ENCODE peak calls at places on chromosomes 3 and 15, in five cellular contexts. S is K562, Z is HCT116, D is GM12878, R is PC-9. T is an unnamed sample. For H3K79me2 and H3K36me3, the result is how much of the 10 kb centered on the place peaks cover.

GRCh38 chr3:105976211-105976610 is 107.4 kb upstream of the CBLB start:
- DNase-seq in S (no peak), Z (no peak), D (no peak), R (no peak), T (no peak)

GRCh38 chr3:104628185-104628789 is 738.4 kb upstream of the ALCAM start:
- DNase-seq in S (peak), Z (peak), D (no peak), R (peak), T (peak)

GRCh38 chr15:71202712-71203111 is 87.4 kb downstream of the THSD4 start:
- DNase-seq in S (no peak), Z (no peak), D (no peak), R (no peak), T (no peak)

GRCh38 chr3:173548261-173548660 is 150.7 kb downstream of the NLGN1 start:
- DNase-seq in S (no peak), Z (no peak), D (no peak), R (no peak), T (no peak)

GRCh38 chr15:62469874-62470688 is 305.0 kb upstream of the C2CD4B start:
- DNase-seq in S (no peak), Z (peak), D (no peak), R (peak), T (peak)

GRCh38 chr3:128228366-128228910 is 75.2 kb downstream of the EEFSEC start:
- DNase-seq in S (no peak), Z (no peak), D (no peak), R (no peak), T (no peak)

GRCh38 chr15:83210619-83211018 is 3.0 kb upstream of the HDGFL3 start:
- DNase-seq in S (no peak), Z (no peak), D (no peak), R (peak), T (peak)

GRCh38 chr15:37081985-37082384 is 18.4 kb downstream of the MEIS2 start:
- DNase-seq in S (no peak), Z (no peak), D (no peak), R (no peak), T (no peak)

GRCh38 chr3:127682576-127682975 is 9.8 kb downstream of the ABTB1 start:
- DNase-seq in S (no peak), Z (no peak), D (no peak), R (no peak), T (no peak)

GRCh38 chr3:85808750-85809149 is 850.0 kb downstream of the CADM2 start:
- DNase-seq in S (no peak), Z (no peak), D (no peak), R (no peak), T (no peak)

GRCh38 chr3:152650177-152650576 is 184.8 kb upstream of the P2RY1 start:
- DNase-seq in S (no peak), Z (no peak), D (no peak), R (no peak), T (no peak)

GRCh38 chr15:33968224-33968623 is at the start of gene CHRM5:
- DNase-seq in S (no peak), Z (no peak), D (no peak), R (no peak), T (no peak)

GRCh38 chr3:63961891-63962290 is 49.7 kb upstream of the SCAANT1 start:
- DNase-seq in S (peak), Z (peak), D (no peak), R (peak), T (peak)

GRCh38 chr3:79872483-79872882 is 104.7 kb upstream of the ROBO1 start:
- DNase-seq in S (no peak), Z (no peak), D (no peak), R (peak), T (peak)

GRCh38 chr3:193742628-193743027 is 149.6 kb downstream of the OPA1 start:
- DNase-seq in S (no peak), Z (no peak), D (peak), R (no peak), T (no peak)

GRCh38 chr3:177977381-177978158 is 558.7 kb upstream of the KCNMB2 start:
- DNase-seq in S (no peak), Z (peak), D (no peak), R (peak), T (peak)

GRCh38 chr3:188792788-188793187 is 379.0 kb upstream of the TPRG1 start:
- DNase-seq in S (no peak), Z (no peak), D (no peak), R (no peak), T (no peak)

GRCh38 chr3:10512687-10513086 is 7.3 kb upstream of the ATP2B2 start:
- DNase-seq in S (no peak), Z (no peak), D (no peak), R (no peak), T (no peak)

GRCh38 chr15:36925671-36926421 is 174.5 kb downstream of the MEIS2 start:
- DNase-seq in S (no peak), Z (no peak), D (no peak), R (no peak), T (no peak)

GRCh38 chr15:61659571-61660190 is 400.6 kb downstream of the VPS13C start:
- DNase-seq in S (no peak), Z (no peak), D (no peak), R (no peak), T (no peak)

GRCh38 chr3:42205800-42206514 is 60.0 kb downstream of the CCK start:
- DNase-seq in S (no peak), Z (no peak), D (peak), R (no peak), T (no peak)
- TF ChIP-seq EZH2 in S (no peak), Z (no peak), D (no peak), R (no peak), T (no peak)

GRCh38 chr3:15299036-15299435 is 33.4 kb downstream of the SH3BP5 start:
- DNase-seq in S (peak), Z (no peak), D (no peak), R (no peak), T (no peak)

GRCh38 chr3:15300318-15301078 is 31.9 kb downstream of the SH3BP5 start:
- DNase-seq in S (no peak), Z (peak), D (no peak), R (peak), T (peak)

GRCh38 chr3:15298504-15298903 is 33.9 kb downstream of the SH3BP5 start:
- DNase-seq in S (no peak), Z (no peak), D (no peak), R (no peak), T (no peak)

GRCh38 chr3:15295506-15295905 is 36.9 kb downstream of the SH3BP5 start:
- DNase-seq in S (no peak), Z (no peak), D (no peak), R (no peak), T (no peak)

GRCh38 chr3:15297592-15298350 is 34.6 kb downstream of the SH3BP5 start:
- DNase-seq in S (peak), Z (no peak), D (no peak), R (no peak), T (no peak)
- H3K79me2 ChIP-seq in S (under half), Z (under half), D (under half), R (under half), T (under half)

GRCh38 chr15:60396100-60396499 is 1.7 kb downstream of the ANXA2 start:
- DNase-seq in S (no peak), Z (no peak), D (no peak), R (no peak), T (peak)
- H3K36me3 ChIP-seq in S (half or more), Z (under half), D (under half), R (under half), T (under half)

DNA sequence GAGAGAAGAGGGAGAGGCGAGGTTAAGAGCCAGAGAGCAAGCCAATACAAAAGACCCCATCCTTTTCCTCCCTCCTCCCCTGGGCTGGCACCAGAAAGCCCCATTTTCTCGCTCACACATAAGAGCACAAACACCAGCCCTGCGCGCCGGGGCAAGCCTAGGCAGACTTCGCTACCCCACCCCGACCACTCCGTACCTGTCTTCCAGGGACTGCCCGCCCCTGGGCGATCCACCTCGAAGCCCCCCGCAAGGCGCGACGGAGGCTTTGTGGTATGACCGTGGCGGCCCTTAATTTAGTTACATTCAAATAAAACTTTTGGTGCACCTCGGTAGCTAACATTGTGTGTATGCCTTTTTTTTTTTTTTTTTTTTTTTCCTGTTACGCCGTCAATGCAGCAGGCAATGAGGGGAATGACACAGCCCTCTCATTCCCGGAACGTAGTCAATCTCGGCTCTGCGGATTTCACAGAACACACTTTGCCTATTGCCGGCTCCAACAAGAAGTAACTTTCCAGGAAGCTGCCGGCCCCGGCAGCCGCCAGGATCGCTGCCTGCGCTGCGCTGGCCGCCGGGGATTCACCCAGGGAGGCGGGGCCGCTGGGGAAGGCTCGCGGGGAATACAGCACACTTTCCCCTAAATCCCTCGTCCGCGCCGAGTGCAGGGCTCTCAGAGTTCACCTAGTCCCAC is 7.7 kb downstream of the BCL6 start:
- DNase-seq in S (peak), Z (no peak), D (no peak), R (no peak), T (peak)
- TF ChIP-seq EZH2 in S (no peak), Z (no peak), D (no peak), R (no peak), T (no peak)

DNA sequence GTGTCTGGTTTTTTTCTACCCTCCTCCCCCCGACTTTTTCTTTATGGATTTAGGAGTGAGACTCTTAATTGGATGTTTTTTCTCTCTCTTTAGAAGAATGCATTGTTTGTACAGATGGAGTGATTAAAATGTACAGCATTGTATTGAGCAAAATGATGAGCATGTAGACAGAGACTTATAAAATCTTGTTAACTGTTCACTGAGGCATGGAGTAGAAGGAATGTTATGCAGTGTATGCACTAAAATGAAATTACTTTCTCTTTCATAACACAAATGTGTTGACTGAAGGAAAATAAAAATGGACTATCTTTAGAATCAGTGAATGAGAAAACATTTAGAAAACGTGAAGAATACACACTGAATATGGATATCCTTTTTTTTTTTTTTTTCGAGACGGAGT is 39.8 kb downstream of the ZFAND6 start:
- DNase-seq in S (no peak), Z (no peak), D (no peak), R (no peak), T (no peak)
- H3K79me2 ChIP-seq in S (half or more), Z (under half), D (half or more), R (half or more), T (half or more)

DNA sequence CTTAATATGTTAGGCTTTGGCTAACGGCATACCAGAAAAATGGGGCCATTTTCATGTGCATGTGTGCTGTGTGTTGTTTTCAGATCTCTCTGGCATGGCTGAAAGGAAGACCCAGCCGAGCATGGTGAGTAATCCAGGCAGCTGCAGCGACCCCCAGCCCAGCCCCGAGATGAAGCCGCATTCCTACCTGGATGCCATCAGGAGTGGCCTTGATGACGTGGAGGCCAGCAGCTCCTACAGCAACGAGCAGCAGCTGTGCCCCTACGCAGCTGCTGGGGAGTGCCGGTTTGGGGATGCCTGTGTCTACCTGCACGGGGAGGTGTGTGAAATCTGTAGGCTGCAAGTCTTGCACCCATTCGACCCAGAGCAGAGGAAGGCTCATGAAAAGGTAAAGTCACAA is 15.1 kb downstream of the MKRN2 start:
- DNase-seq in S (no peak), Z (no peak), D (no peak), R (no peak), T (no peak)
- H3K36me3 ChIP-seq in S (half or more), Z (under half), D (under half), R (under half), T (under half)

GRCh38 chr15:79282371-79283251 is at the start of gene ANKRD34C:
- DNase-seq in S (no peak), Z (no peak), D (no peak), R (no peak), T (no peak)
- TF ChIP-seq EZH2 in S (no peak), Z (no peak), D (no peak), R (no peak), T (peak)